ENCODE peak calls at places on chromosomes 7 and 10, in nine cellular contexts. P is GM12878, C is BE2C, R is pancreas, D is left ventricle myocardium inferior, B is mammary epithelial cell, H is lung, A is right lobe of liver, I is tibial nerve. S is an unnamed sample.
A peak's percentile ranks its signal among the peaks of the same experiment; 100 is the strongest.

GRCh38 chr10:34548466-34548865 is 266.6 kb downstream of the PARD3 start:
- DNase-seq in P (no peak), C (no peak), R (no peak), D (no peak), B (no peak), H (no peak), A (no peak), I (no peak), S (no peak)

GRCh38 chr10:114384181-114384580 is 20.1 kb downstream of the AFAP1L2 start:
- DNase-seq in P (no peak), C (no peak), R (no peak), D (no peak), B (no peak), H (no peak), A (no peak), I (no peak), S (no peak)

GRCh38 chr10:89185658-89186057 is 21.5 kb downstream of the CH25H start:
- DNase-seq in P (no peak), C (no peak), R (no peak), D (no peak), B (no peak), H (no peak), A (no peak), I (no peak), S (no peak)

GRCh38 chr10:96587255-96588059 is 645 bp upstream of the TM9SF3 start:
- DNase-seq in P (no peak), C (no peak), R (peak; percentile 77), D (no peak), B (peak; percentile 71), H (peak; percentile 62), A (peak; percentile 71), I (peak; percentile 53), S (peak; percentile 86)

GRCh38 chr7:45869426-45869825 is 3.5 kb downstream of the CCDC201 start:
- DNase-seq in P (no peak), C (no peak), R (no peak), D (no peak), B (no peak), H (no peak), A (no peak), I (no peak), S (no peak)

GRCh38 chr7:45703373-45703821 is 129.2 kb downstream of the ADCY1 start:
- DNase-seq in P (no peak), C (no peak), R (no peak), D (no peak), B (no peak), H (no peak), A (no peak), I (no peak), S (no peak)

GRCh38 chr10:484925-485661 is 204.4 kb downstream of the DIP2C start:
- DNase-seq in P (no peak), C (no peak), R (no peak), D (no peak), B (peak; percentile 25), H (peak; percentile 27), A (no peak), I (no peak), S (peak; percentile 42)

GRCh38 chr10:63672491-63672890 is 151.3 kb downstream of the REEP3 start:
- DNase-seq in P (no peak), C (no peak), R (no peak), D (no peak), B (no peak), H (no peak), A (no peak), I (no peak), S (no peak)

GRCh38 chr10:72308320-72308987 is 34.7 kb downstream of the DDIT4 start:
- DNase-seq in P (no peak), C (peak; percentile 77), R (peak; percentile 46), D (no peak), B (peak; percentile 92), H (no peak), A (peak; percentile 66), I (no peak), S (peak; percentile 69)

GRCh38 chr7:44324204-44325126 is 929 bp downstream of the CAMK2B start:
- DNase-seq in P (no peak), C (no peak), R (no peak), D (no peak), B (no peak), H (no peak), A (no peak), I (no peak), S (peak; percentile 41)

GRCh38 chr7:104985259-104985617 is 28.8 kb upstream of the KMT2E start:
- DNase-seq in P (no peak), C (no peak), R (no peak), D (no peak), B (no peak), H (no peak), A (no peak), I (peak; percentile 5), S (no peak)

GRCh38 chr7:75531359-75531821 is 39.3 kb downstream of the SPDYE5 start:
- DNase-seq in P (no peak), C (no peak), R (no peak), D (no peak), B (peak; percentile 43), H (no peak), A (no peak), I (no peak), S (peak; percentile 33)

DNA sequence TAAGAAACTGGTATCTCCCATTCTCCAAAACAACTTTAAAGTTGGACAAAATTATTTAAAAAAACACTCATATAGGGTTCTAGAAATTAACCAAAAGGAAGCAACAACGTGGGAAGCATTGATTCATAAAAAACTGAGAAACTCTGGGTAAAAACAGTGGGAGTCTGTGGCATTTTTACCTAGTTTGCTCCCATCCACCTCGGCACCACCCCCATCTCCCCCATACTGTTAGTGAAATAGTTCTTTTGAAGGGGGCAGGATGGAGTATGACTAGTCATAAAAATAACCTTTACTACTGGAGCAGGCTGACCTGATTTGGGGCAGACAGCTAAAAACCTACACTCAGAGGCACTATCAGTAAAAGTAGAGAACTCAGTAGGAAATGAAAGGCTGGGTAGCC is 123.2 kb downstream of the AVL9 start:
- DNase-seq in P (no peak), C (no peak), R (no peak), D (no peak), B (no peak), H (no peak), A (no peak), I (no peak), S (no peak)
- H3K9me3 ChIP-seq in P (no peaks in the 10 kb centered on the region), C (no peaks in the 10 kb centered on the region), R (no peaks in the 10 kb centered on the region), D (no peaks in the 10 kb centered on the region), B (no peaks in the 10 kb centered on the region), H (no peaks in the 10 kb centered on the region), A (no peaks in the 10 kb centered on the region), I (no peaks in the 10 kb centered on the region), S (no peaks in the 10 kb centered on the region)

GRCh38 chr10:118666350-118666749 is 70.9 kb upstream of the PRLHR start:
- DNase-seq in P (no peak), C (no peak), R (no peak), D (no peak), B (no peak), H (no peak), A (no peak), I (no peak), S (no peak)

GRCh38 chr10:118667732-118668131 is 72.3 kb upstream of the PRLHR start:
- DNase-seq in P (no peak), C (no peak), R (no peak), D (no peak), B (no peak), H (no peak), A (no peak), I (no peak), S (no peak)

GRCh38 chr10:118669835-118670234 is 74.4 kb upstream of the PRLHR start:
- DNase-seq in P (no peak), C (peak; percentile 60), R (no peak), D (no peak), B (no peak), H (no peak), A (no peak), I (no peak), S (no peak)

GRCh38 chr10:118669020-118669766 is 73.7 kb upstream of the PRLHR start:
- DNase-seq in P (no peak), C (peak; percentile 83), R (peak; percentile 18), D (no peak), B (no peak), H (no peak), A (no peak), I (peak; percentile 50), S (no peak)

GRCh38 chr10:118668228-118668952 is 72.9 kb upstream of the PRLHR start:
- DNase-seq in P (no peak), C (no peak), R (no peak), D (no peak), B (no peak), H (no peak), A (no peak), I (no peak), S (no peak)
- TF ChIP-seq CTCF in P (no peak), C (peak; percentile 59), R (no peak), D (no peak), B (peak; percentile 22), H (no peak), A (no peak), I (no peak), S (no peak)

GRCh38 chr10:87560495-87561222 is 56.0 kb downstream of the MINPP1 start:
- DNase-seq in P (no peak), C (no peak), R (no peak), D (no peak), B (no peak), H (no peak), A (no peak), I (no peak), S (no peak)

GRCh38 chr10:87558333-87558732 is 53.6 kb downstream of the MINPP1 start:
- DNase-seq in P (no peak), C (no peak), R (no peak), D (no peak), B (no peak), H (no peak), A (no peak), I (no peak), S (no peak)

GRCh38 chr10:87565010-87565409 is 60.3 kb downstream of the MINPP1 start:
- DNase-seq in P (no peak), C (no peak), R (no peak), D (no peak), B (no peak), H (no peak), A (no peak), I (no peak), S (no peak)

GRCh38 chr10:87559392-87559791 is 54.7 kb downstream of the MINPP1 start:
- DNase-seq in P (no peak), C (no peak), R (no peak), D (no peak), B (no peak), H (no peak), A (no peak), I (no peak), S (no peak)

GRCh38 chr10:87562750-87563149 is 58.1 kb downstream of the MINPP1 start:
- DNase-seq in P (no peak), C (no peak), R (no peak), D (no peak), B (no peak), H (no peak), A (no peak), I (no peak), S (no peak)
- H3K9me3 ChIP-seq in P (no peaks in the 10 kb centered on the region), C (no peaks in the 10 kb centered on the region), R (no peaks in the 10 kb centered on the region), D (peaks cover 41% of the 10 kb centered on the region), B (no peaks in the 10 kb centered on the region), H (peaks cover 4% of the 10 kb centered on the region), A (no peaks in the 10 kb centered on the region), I (no peaks in the 10 kb centered on the region), S (peaks cover 4% of the 10 kb centered on the region)

DNA sequence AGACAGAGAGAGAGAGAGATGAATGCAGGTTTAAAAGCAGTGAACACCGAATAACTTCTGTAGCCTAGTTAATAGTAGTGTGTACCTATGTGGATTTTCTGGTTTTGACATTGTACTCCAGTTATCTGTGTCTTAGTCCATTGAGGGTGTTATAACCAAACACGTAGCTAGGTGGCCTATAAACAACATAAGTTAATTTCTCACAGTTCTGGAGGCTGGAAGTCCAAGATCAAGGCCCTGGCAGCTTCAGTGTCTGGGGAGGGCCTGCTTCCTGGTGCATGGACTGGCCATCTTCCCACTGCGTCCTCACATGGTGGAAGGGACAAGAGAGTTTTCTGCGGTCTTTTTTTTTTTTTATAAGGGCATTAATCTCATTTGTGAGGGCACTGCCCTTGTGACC is 23.5 kb downstream of the AOC1 start:
- DNase-seq in P (no peak), C (no peak), R (no peak), D (no peak), B (no peak), H (no peak), A (no peak), I (no peak), S (no peak)
- TF ChIP-seq CTCF in P (no peak), C (peak; percentile 37), R (no peak), D (no peak), B (peak; percentile 23), H (no peak), A (peak; percentile 13), I (no peak), S (no peak)